ENCODE peak calls at places on chromosomes 5 and 9, in five cellular contexts. R is AG08396, H is activated T-cell treated with anti-CD3 and anti-CD28 coated beads for 24 hours, C is putamen, U is fibroblast of lung. K is an unnamed sample.

GRCh38 chr5:67144183-67144639 is 52.4 kb downstream of the CD180 start:
- DNase-seq in C (no peak), U (no peak), R (no peak), H (no peak), K (no peak)

GRCh38 chr9:126307306-126308061 is 19.1 kb upstream of the MVB12B start:
- DNase-seq in U (no peak), H (no peak), C (peak; percentile 95), R (no peak), K (no peak)

GRCh38 chr5:74863726-74864125 is 2.5 kb downstream of the FAM169A start:
- DNase-seq in H (no peak), C (no peak), U (no peak), R (no peak), K (no peak)

GRCh38 chr9:92970467-92970923 is 23.2 kb downstream of the FGD3 start:
- DNase-seq in U (no peak), R (peak; percentile 65), H (no peak), C (no peak), K (no peak)

GRCh38 chr9:86765040-86765343 is 182.3 kb downstream of the GAS1 start:
- DNase-seq in C (no peak), U (no peak), R (no peak), H (no peak), K (no peak)

GRCh38 chr5:165457854-165458481 is 1952.5 kb downstream of the MAT2B start:
- DNase-seq in C (peak; percentile 4), U (peak; percentile 72), H (no peak), R (peak; percentile 7), K (peak; percentile 52)

GRCh38 chr9:87270241-87271234 is 227.1 kb upstream of the DAPK1 start:
- DNase-seq in U (peak; percentile 49), C (no peak), H (no peak), R (no peak), K (peak; percentile 80)

GRCh38 chr5:115262405-115263247 is at the start of gene PGGT1B:
- DNase-seq in U (peak; percentile 72), H (peak; percentile 63), C (peak; percentile 84), R (peak; percentile 63), K (peak; percentile 75)

GRCh38 chr9:27278374-27278773 is 18.6 kb downstream of the EQTN start:
- DNase-seq in C (no peak), H (no peak), R (no peak), U (peak; percentile 8), K (no peak)

GRCh38 chr9:89739531-89740315 is 134.9 kb downstream of the GADD45G start:
- DNase-seq in C (no peak), R (no peak), H (no peak), U (no peak), K (no peak)

GRCh38 chr9:35826071-35826701 is 2.3 kb downstream of the FAM221B start:
- DNase-seq in H (peak; percentile 24), U (peak; percentile 83), C (no peak), R (peak; percentile 60), K (peak; percentile 81)

GRCh38 chr9:124110307-124110915 is 98.8 kb downstream of the LHX2 start:
- DNase-seq in H (peak; percentile 8), C (peak; percentile 7), R (peak; percentile 81), U (peak; percentile 72), K (peak; percentile 70)

GRCh38 chr5:88826959-88827585 is 55.9 kb downstream of the MEF2C start:
- DNase-seq in C (peak; percentile 66), R (peak; percentile 22), H (no peak), U (peak; percentile 69), K (peak; percentile 65)

GRCh38 chr9:134222018-134222573 is 57.7 kb upstream of the RNU6ATAC start:
- DNase-seq in C (no peak), H (no peak), U (no peak), R (no peak), K (no peak)

GRCh38 chr5:140041099-140041491 is 2.0 kb downstream of the NRG2 start:
- DNase-seq in U (no peak), C (no peak), R (no peak), H (no peak), K (no peak)

GRCh38 chr9:4665357-4665756 is 923 bp downstream of the SPATA6L start:
- DNase-seq in R (no peak), H (no peak), C (peak; percentile 18), U (peak; percentile 43), K (no peak)

GRCh38 chr5:134247825-134248224 is 22.0 kb upstream of the PPP2CA start:
- DNase-seq in H (no peak), C (no peak), U (no peak), R (no peak), K (no peak)

GRCh38 chr5:72921103-72921502 is 34.7 kb upstream of the FCHO2 start:
- DNase-seq in C (no peak), U (no peak), R (no peak), H (no peak), K (no peak)

GRCh38 chr5:172187118-172188032 is 649 bp downstream of the STK10 start:
- DNase-seq in R (peak; percentile 78), H (no peak), C (no peak), U (peak; percentile 75), K (peak; percentile 73)

GRCh38 chr5:132268698-132269551 is 11.4 kb downstream of the PDLIM4 start:
- DNase-seq in H (no peak), U (peak; percentile 53), C (no peak), R (peak; percentile 65), K (peak; percentile 68)

GRCh38 chr9:7205806-7206205 is 448.0 kb downstream of the KDM4C start:
- DNase-seq in H (no peak), R (no peak), C (no peak), U (no peak), K (no peak)

GRCh38 chr9:91657501-91657900 is 233.9 kb upstream of the NFIL3 start:
- DNase-seq in H (no peak), C (no peak), R (no peak), U (no peak), K (no peak)

GRCh38 chr9:125532812-125533594 is 174.0 kb downstream of the MAPKAP1 start:
- DNase-seq in U (no peak), C (no peak), R (no peak), H (no peak), K (no peak)

GRCh38 chr9:16421534-16421933 is 448.9 kb downstream of the BNC2 start:
- DNase-seq in H (no peak), R (no peak), U (no peak), C (no peak), K (peak; percentile 65)

GRCh38 chr5:151001436-151001835 is 19.0 kb upstream of the GPX3 start:
- DNase-seq in U (no peak), C (no peak), R (no peak), H (no peak), K (no peak)

GRCh38 chr9:31556667-31557463 is 827.6 kb upstream of the ACO1 start:
- DNase-seq in U (no peak), C (no peak), H (no peak), R (no peak), K (no peak)

GRCh38 chr9:112502177-112502946 is 15.7 kb downstream of the KIAA1958 start:
- DNase-seq in C (no peak), U (peak; percentile 5), R (no peak), H (no peak), K (no peak)

GRCh38 chr5:144177548-144177947 is 6.9 kb downstream of the KCTD16 start:
- DNase-seq in U (no peak), R (no peak), H (no peak), C (no peak), K (no peak)

GRCh38 chr9:4821994-4822544 is 29.3 kb downstream of the RCL1 start:
- DNase-seq in C (no peak), H (no peak), U (no peak), R (no peak), K (no peak)

GRCh38 chr5:28975508-28975907 is 1937.1 kb upstream of the CDH9 start:
- DNase-seq in R (no peak), U (no peak), C (no peak), H (no peak), K (no peak)

GRCh38 chr5:63820557-63820956 is 141.7 kb downstream of the HTR1A start:
- DNase-seq in H (no peak), C (no peak), U (no peak), R (no peak), K (no peak)

GRCh38 chr9:130639119-130639485 is 25.3 kb upstream of the PRDM12 start:
- DNase-seq in H (no peak), R (no peak), U (no peak), C (no peak), K (no peak)

GRCh38 chr9:112327718-112328450 is 5.5 kb downstream of the PTBP3 start:
- DNase-seq in R (no peak), U (no peak), C (peak; percentile 45), H (no peak), K (no peak)

GRCh38 chr5:76388791-76389512 is 14.1 kb upstream of the IQGAP2 start:
- DNase-seq in U (no peak), C (no peak), R (no peak), H (no peak), K (no peak)

GRCh38 chr5:178866946-178867345 is 7.2 kb downstream of the ZNF354B start:
- DNase-seq in C (no peak), H (no peak), R (no peak), U (no peak), K (no peak)

GRCh38 chr5:135826221-135826525 is 8.3 kb upstream of the SLC25A48 start:
- DNase-seq in U (no peak), C (no peak), R (no peak), H (no peak), K (no peak)

GRCh38 chr9:126934441-126934840 is 19.9 kb downstream of the RALGPS1 start:
- DNase-seq in U (no peak), H (no peak), R (no peak), C (no peak), K (no peak)

GRCh38 chr9:106869028-106869427 is 6.1 kb downstream of the ZNF462 start:
- DNase-seq in U (peak; percentile 59), H (no peak), C (no peak), R (no peak), K (no peak)

GRCh38 chr5:111194925-111195324 is 29.3 kb upstream of the CAMK4 start:
- DNase-seq in R (no peak), C (no peak), H (no peak), U (peak; percentile 31), K (no peak)

GRCh38 chr5:144284931-144285330 is 114.3 kb downstream of the KCTD16 start:
- DNase-seq in U (no peak), H (no peak), R (no peak), C (no peak), K (no peak)

K was measured in astrocyte of the spinal cord.